ENCODE peak calls at places on chromosomes 4 and X, in ten cellular contexts. Y is NAMALWA, R is H9, H is small intestine, Q is BJ, C is WERI-Rb-1, W is left ventricle myocardium inferior, X is nucleus accumbens, Z is left colon, A is nephron progenitor cell. G is an unnamed sample.

GRCh38 chrX:23737413-23737812 is 5.7 kb downstream of the ACOT9 start:
- DNase-seq in Y (no peak), R (no peak), H (no peak), Q (no peak), C (no peak), W (no peak), X (no peak), Z (no peak), A (no peak), G (no peak)

GRCh38 chr4:22848332-22848731 is 155.6 kb downstream of the GBA3 start:
- DNase-seq in Y (no peak), R (no peak), H (peak; percentile 95), Q (no peak), C (no peak), W (no peak), X (no peak), Z (peak; percentile 18), A (no peak), G (no peak)

GRCh38 chr4:909821-910220 is 22.3 kb downstream of the GAK start:
- DNase-seq in Y (no peak), R (no peak), H (no peak), Q (no peak), C (no peak), W (no peak), X (no peak), Z (no peak), A (no peak), G (no peak)

GRCh38 chrX:65707153-65707552 is 39.7 kb downstream of the MSN start:
- DNase-seq in Y (no peak), R (no peak), H (no peak), Q (no peak), C (no peak), W (no peak), X (no peak), Z (no peak), A (no peak), G (no peak)

GRCh38 chr4:148795156-148795864 is 353.1 kb upstream of the NR3C2 start:
- DNase-seq in Y (no peak), R (peak; percentile 39), H (peak; percentile 55), Q (no peak), C (no peak), W (peak; percentile 25), X (no peak), Z (no peak), A (no peak), G (no peak)

GRCh38 chr4:82823062-82823461 is 24.5 kb upstream of the SCD5 start:
- DNase-seq in Y (no peak), R (no peak), H (no peak), Q (no peak), C (no peak), W (no peak), X (no peak), Z (no peak), A (no peak), G (no peak)

GRCh38 chrX:112083624-112084326 is 1.2 kb upstream of the TRPC5 start:
- DNase-seq in Y (no peak), R (peak; percentile 66), H (no peak), Q (no peak), C (no peak), W (no peak), X (no peak), Z (no peak), A (no peak), G (no peak)

GRCh38 chrX:70452143-70452733 is 7.6 kb downstream of the DLG3 start:
- DNase-seq in Y (peak; percentile 54), R (peak; percentile 60), H (peak; percentile 60), Q (no peak), C (peak; percentile 62), W (peak; percentile 37), X (peak; percentile 1), Z (peak; percentile 66), A (peak; percentile 65), G (no peak)

GRCh38 chrX:25180242-25180641 is 164.5 kb upstream of the ARX start:
- DNase-seq in Y (no peak), R (no peak), H (no peak), Q (no peak), C (no peak), W (no peak), X (no peak), Z (no peak), A (no peak), G (no peak)

GRCh38 chr4:4761128-4761991 is 98.1 kb upstream of the MSX1 start:
- DNase-seq in Y (peak; percentile 53), R (peak; percentile 79), H (no peak), Q (no peak), C (peak; percentile 52), W (no peak), X (no peak), Z (no peak), A (no peak), G (no peak)

GRCh38 chrX:148700021-148700420 is 199.6 kb downstream of the AFF2 start:
- DNase-seq in Y (no peak), R (no peak), H (no peak), Q (no peak), C (no peak), W (no peak), X (no peak), Z (no peak), A (no peak), G (no peak)

GRCh38 chr4:83708500-83709175 is 172.7 kb downstream of the GPAT3 start:
- DNase-seq in Y (no peak), R (no peak), H (no peak), Q (no peak), C (no peak), W (no peak), X (no peak), Z (no peak), A (no peak), G (no peak)

GRCh38 chrX:110394653-110395052 is 36.0 kb downstream of the RTL9 start:
- DNase-seq in Y (no peak), R (no peak), H (no peak), Q (no peak), C (no peak), W (no peak), X (no peak), Z (no peak), A (no peak), G (no peak)

GRCh38 chr4:146846882-146847281 is 98.8 kb downstream of the TTC29 start:
- DNase-seq in Y (no peak), R (no peak), H (no peak), Q (no peak), C (no peak), W (no peak), X (no peak), Z (no peak), A (no peak), G (no peak)

GRCh38 chr4:71472946-71473345 is 134.1 kb downstream of the SLC4A4 start:
- DNase-seq in Y (no peak), R (no peak), H (no peak), Q (peak; percentile 53), C (no peak), W (no peak), X (no peak), Z (no peak), A (no peak), G (peak; percentile 65)